ENCODE peak calls at places on chromosomes 11 and 22, in six cellular contexts. One of them, this sample, is unnamed.

GRCh38 chr22:37684803-37685615 is 1.1 kb upstream of the NOL12 start:
- DNase-seq in hepatocyte: no peak
- DNase-seq in neural progenitor cell: no peak
- DNase-seq in GM23338: no peak
- DNase-seq in HCT116: no peak
- DNase-seq in GM23248: no peak
- DNase-seq in this sample: peak; percentile 40

GRCh38 chr11:9625728-9626127 is 38.1 kb upstream of the SWAP70 start:
- DNase-seq in hepatocyte: no peak
- DNase-seq in neural progenitor cell: no peak
- DNase-seq in GM23338: no peak
- DNase-seq in HCT116: no peak
- DNase-seq in GM23248: no peak
- DNase-seq in this sample: no peak

GRCh38 chr11:64753019-64753379 is 6.8 kb downstream of the PYGM start:
- DNase-seq in hepatocyte: no peak
- DNase-seq in neural progenitor cell: no peak
- DNase-seq in GM23338: no peak
- DNase-seq in HCT116: no peak
- DNase-seq in GM23248: no peak
- DNase-seq in this sample: no peak

GRCh38 chr11:67484847-67485311 is 2.1 kb downstream of the AIP start:
- DNase-seq in hepatocyte: no peak
- DNase-seq in neural progenitor cell: no peak
- DNase-seq in GM23338: no peak
- DNase-seq in HCT116: no peak
- DNase-seq in GM23248: no peak
- DNase-seq in this sample: no peak

GRCh38 chr22:30668306-30668655 is 606 bp upstream of the DUSP18 start:
- DNase-seq in hepatocyte: no peak
- DNase-seq in neural progenitor cell: peak; percentile 18
- DNase-seq in GM23338: no peak
- DNase-seq in HCT116: peak; percentile 4
- DNase-seq in GM23248: no peak
- DNase-seq in this sample: no peak

GRCh38 chr22:30890689-30891442 is 77.7 kb downstream of the MORC2 start:
- DNase-seq in hepatocyte: peak; percentile 49
- DNase-seq in neural progenitor cell: peak; percentile 61
- DNase-seq in GM23338: peak; percentile 71
- DNase-seq in HCT116: peak; percentile 10
- DNase-seq in GM23248: peak; percentile 59
- DNase-seq in this sample: peak; percentile 12

GRCh38 chr22:30047364-30047738 is 32.9 kb upstream of the HORMAD2 start:
- DNase-seq in hepatocyte: no peak
- DNase-seq in neural progenitor cell: no peak
- DNase-seq in GM23338: peak; percentile 72
- DNase-seq in HCT116: no peak
- DNase-seq in GM23248: no peak
- DNase-seq in this sample: peak; percentile 39

GRCh38 chr11:14015711-14016110 is 53.2 kb downstream of the SPON1 start:
- DNase-seq in hepatocyte: peak; percentile 73
- DNase-seq in neural progenitor cell: no peak
- DNase-seq in GM23338: peak; percentile 25
- DNase-seq in HCT116: peak; percentile 51
- DNase-seq in GM23248: peak; percentile 70
- DNase-seq in this sample: no peak

GRCh38 chr11:111707039-111707690 is 59.0 kb downstream of the PPP2R1B start:
- DNase-seq in hepatocyte: peak; percentile 62
- DNase-seq in neural progenitor cell: no peak
- DNase-seq in GM23338: no peak
- DNase-seq in HCT116: no peak
- DNase-seq in GM23248: peak; percentile 32
- DNase-seq in this sample: no peak

GRCh38 chr11:111429066-111429506 is 50.0 kb upstream of the POU2AF1 start:
- DNase-seq in hepatocyte: peak; percentile 51
- DNase-seq in neural progenitor cell: peak; percentile 26
- DNase-seq in GM23338: peak; percentile 82
- DNase-seq in HCT116: peak; percentile 39
- DNase-seq in GM23248: peak; percentile 80
- DNase-seq in this sample: peak; percentile 87

GRCh38 chr11:108693852-108694251 is 29.0 kb downstream of the DDX10 start:
- DNase-seq in hepatocyte: no peak
- DNase-seq in neural progenitor cell: no peak
- DNase-seq in GM23338: no peak
- DNase-seq in HCT116: no peak
- DNase-seq in GM23248: peak; percentile 83
- DNase-seq in this sample: no peak

GRCh38 chr11:60970369-60970774 is 1.1 kb upstream of the CD6 start:
- DNase-seq in hepatocyte: peak; percentile 63
- DNase-seq in neural progenitor cell: peak; percentile 68
- DNase-seq in GM23338: peak; percentile 73
- DNase-seq in HCT116: peak; percentile 16
- DNase-seq in GM23248: peak; percentile 69
- DNase-seq in this sample: peak; percentile 67
- TF ChIP-seq EZH2phosphoT487 in hepatocyte: no peak
- TF ChIP-seq EZH2phosphoT487 in neural progenitor cell: no peak
- TF ChIP-seq EZH2phosphoT487 in GM23338: no peak
- TF ChIP-seq EZH2phosphoT487 in HCT116: no peak
- TF ChIP-seq EZH2phosphoT487 in GM23248: no peak
- TF ChIP-seq EZH2phosphoT487 in this sample: no peak

DNA sequence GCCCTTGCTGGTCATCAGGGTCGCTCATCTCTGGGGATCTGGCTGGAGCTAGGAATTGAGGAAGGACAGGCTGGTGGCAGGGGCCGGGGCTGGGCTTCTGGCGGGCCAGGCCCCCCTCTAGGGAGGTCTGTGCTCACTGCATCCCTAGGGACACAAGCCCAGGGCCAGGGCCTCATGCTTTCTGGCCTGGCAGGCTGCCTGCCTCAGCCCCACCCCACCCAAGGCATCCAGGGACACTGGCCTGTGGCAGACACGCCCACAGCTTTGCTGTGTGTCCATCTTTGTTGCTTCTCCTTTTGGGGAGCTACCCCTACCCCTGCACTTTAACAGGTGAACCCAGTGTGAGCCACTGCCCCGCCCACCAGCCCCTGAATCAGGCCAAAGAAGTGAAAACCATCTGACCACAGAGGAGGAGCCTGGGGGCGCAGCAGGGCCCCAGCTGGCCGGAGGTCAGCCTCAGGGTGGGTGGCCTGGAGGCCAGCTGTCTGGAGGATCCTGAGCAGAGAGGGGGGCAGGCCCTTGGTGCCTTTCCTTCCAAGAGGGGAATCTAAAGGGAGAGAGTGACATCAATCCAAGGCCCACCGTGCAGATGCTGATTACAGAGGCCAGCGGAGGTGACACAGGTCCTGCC is 26.8 kb upstream of the CELSR1 start:
- DNase-seq in hepatocyte: no peak
- DNase-seq in neural progenitor cell: peak; percentile 52
- DNase-seq in GM23338: no peak
- DNase-seq in HCT116: no peak
- DNase-seq in GM23248: no peak
- DNase-seq in this sample: no peak
- H3K4me2 ChIP-seq in hepatocyte: peak overlapping the region; percentile 41
- H3K4me2 ChIP-seq in neural progenitor cell: peak overlapping the region; percentile 31
- H3K4me2 ChIP-seq in GM23338: peak overlapping the region; percentile 60
- H3K4me2 ChIP-seq in HCT116: peak overlapping the region; percentile 85
- H3K4me2 ChIP-seq in GM23248: no peak overlapping the region
- H3K4me2 ChIP-seq in this sample: peak overlapping the region; percentile 99

GRCh38 chr11:119584193-119585037 is 144.6 kb downstream of the NECTIN1 start:
- DNase-seq in hepatocyte: peak; percentile 74
- DNase-seq in neural progenitor cell: peak; percentile 95
- DNase-seq in GM23338: peak; percentile 95
- DNase-seq in HCT116: no peak
- DNase-seq in GM23248: peak; percentile 75
- DNase-seq in this sample: peak; percentile 48
- TF ChIP-seq EZH2 in hepatocyte: no peak
- TF ChIP-seq EZH2 in neural progenitor cell: peak; percentile 43
- TF ChIP-seq EZH2 in GM23338: no peak
- TF ChIP-seq EZH2 in HCT116: no peak
- TF ChIP-seq EZH2 in GM23248: no peak
- TF ChIP-seq EZH2 in this sample: no peak

DNA sequence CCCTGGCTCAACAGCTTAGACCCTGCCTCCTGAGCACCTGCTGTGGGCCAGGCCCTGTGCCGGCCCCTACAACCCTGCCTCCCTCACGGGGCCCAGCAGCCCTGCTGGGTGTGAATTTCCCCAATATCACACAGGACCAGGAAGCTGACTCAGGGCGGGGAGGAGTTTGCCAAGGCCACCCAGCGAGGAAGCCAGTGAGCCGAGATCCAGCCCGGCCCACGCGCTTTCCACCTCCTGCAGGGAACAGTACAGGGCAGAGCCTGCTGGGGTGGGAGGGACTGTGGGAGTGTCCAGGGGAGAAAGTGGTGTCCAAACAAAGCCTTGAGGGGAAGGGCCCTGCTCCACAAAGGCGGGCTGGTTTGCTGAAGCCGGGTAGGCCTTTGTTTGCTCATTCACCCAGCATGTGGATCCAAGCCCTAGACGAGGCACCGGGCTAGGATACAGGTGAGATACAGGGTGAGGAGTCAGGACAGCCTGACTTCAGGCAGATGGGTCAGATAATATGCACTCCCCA is 26.8 kb downstream of the RPL3 start:
- DNase-seq in hepatocyte: peak; percentile 82
- DNase-seq in neural progenitor cell: peak; percentile 77
- DNase-seq in GM23338: peak; percentile 47
- DNase-seq in HCT116: peak; percentile 93
- DNase-seq in GM23248: peak; percentile 95
- DNase-seq in this sample: no peak
- TF ChIP-seq EZH2phosphoT487 in hepatocyte: no peak
- TF ChIP-seq EZH2phosphoT487 in neural progenitor cell: no peak
- TF ChIP-seq EZH2phosphoT487 in GM23338: no peak
- TF ChIP-seq EZH2phosphoT487 in HCT116: no peak
- TF ChIP-seq EZH2phosphoT487 in GM23248: no peak
- TF ChIP-seq EZH2phosphoT487 in this sample: no peak

GRCh38 chr11:36540998-36541397 is 26.8 kb upstream of the RAG1 start:
- DNase-seq in hepatocyte: peak; percentile 49
- DNase-seq in neural progenitor cell: peak; percentile 61
- DNase-seq in GM23338: peak; percentile 80
- DNase-seq in HCT116: peak; percentile 38
- DNase-seq in GM23248: peak; percentile 68
- DNase-seq in this sample: peak; percentile 78
- H3K4me2 ChIP-seq in hepatocyte: no peak overlapping the region
- H3K4me2 ChIP-seq in neural progenitor cell: no peak overlapping the region
- H3K4me2 ChIP-seq in GM23338: no peak overlapping the region
- H3K4me2 ChIP-seq in HCT116: no peak overlapping the region
- H3K4me2 ChIP-seq in GM23248: no peak overlapping the region
- H3K4me2 ChIP-seq in this sample: peak overlapping the region; percentile 48

GRCh38 chr11:117876049-117876340 is 463 bp downstream of the FXYD6 start:
- DNase-seq in hepatocyte: no peak
- DNase-seq in neural progenitor cell: no peak
- DNase-seq in GM23338: no peak
- DNase-seq in HCT116: no peak
- DNase-seq in GM23248: no peak
- DNase-seq in this sample: no peak
- TF ChIP-seq EZH2 in hepatocyte: no peak
- TF ChIP-seq EZH2 in neural progenitor cell: no peak
- TF ChIP-seq EZH2 in GM23338: no peak
- TF ChIP-seq EZH2 in HCT116: no peak
- TF ChIP-seq EZH2 in GM23248: no peak
- TF ChIP-seq EZH2 in this sample: no peak